ENCODE peak calls at places on chromosomes 3 and 15, in nine cellular contexts. O, Q, I, Y, E, Z, J, P and N are unnamed samples.
A peak's percentile ranks its signal among the peaks of the same experiment; 100 is the strongest.

GRCh38 chr3:53243165-53243564 is 12.7 kb downstream of the TKT start:
- DNase-seq in O (no peak), Q (no peak), I (no peak), Y (no peak), E (no peak), Z (no peak), J (peak; percentile 74), P (peak; percentile 60), N (no peak)

GRCh38 chr3:178083906-178084823 is 452.1 kb upstream of the KCNMB2 start:
- DNase-seq in O (no peak), Q (peak; percentile 15), I (no peak), Y (no peak), E (no peak), Z (no peak), J (peak; percentile 58), P (peak; percentile 11), N (no peak)

GRCh38 chr3:177051419-177051818 is 145.9 kb downstream of the TBL1XR1 start:
- DNase-seq in O (peak; percentile 27), Q (no peak), I (no peak), Y (no peak), E (no peak), Z (no peak), J (no peak), P (no peak), N (no peak)

GRCh38 chr3:20039765-20040475 is at the start of gene KAT2B:
- DNase-seq in O (peak; percentile 12), Q (peak; percentile 51), I (peak; percentile 69), Y (peak; percentile 26), E (peak; percentile 87), Z (peak; percentile 85), J (peak; percentile 58), P (peak; percentile 74), N (no peak)

GRCh38 chr15:98567951-98568350 is 80.4 kb upstream of the IGF1R start:
- DNase-seq in O (no peak), Q (no peak), I (no peak), Y (no peak), E (no peak), Z (no peak), J (peak; percentile 36), P (no peak), N (no peak)

GRCh38 chr15:71085809-71086208 is 29.5 kb upstream of the THSD4 start:
- DNase-seq in O (no peak), Q (no peak), I (no peak), Y (no peak), E (no peak), Z (no peak), J (no peak), P (no peak), N (no peak)

GRCh38 chr3:20930034-20930433 is 744.0 kb upstream of the SGO1 start:
- DNase-seq in O (no peak), Q (peak; percentile 3), I (no peak), Y (no peak), E (no peak), Z (no peak), J (peak; percentile 6), P (no peak), N (peak; percentile 23)

GRCh38 chr3:53222183-53222901 is 33.5 kb downstream of the TKT start:
- DNase-seq in O (no peak), Q (no peak), I (no peak), Y (no peak), E (no peak), Z (no peak), J (no peak), P (no peak), N (no peak)

GRCh38 chr15:39191871-39192281 is 389.0 kb upstream of the THBS1 start:
- DNase-seq in O (no peak), Q (no peak), I (peak; percentile 34), Y (peak; percentile 61), E (no peak), Z (no peak), J (peak; percentile 83), P (peak; percentile 16), N (peak; percentile 71)

GRCh38 chr15:52783929-52784798 is 6.0 kb downstream of the ONECUT1 start:
- DNase-seq in O (no peak), Q (no peak), I (no peak), Y (no peak), E (peak; percentile 59), Z (no peak), J (no peak), P (peak; percentile 40), N (no peak)

GRCh38 chr3:147613710-147614109 is 204.5 kb downstream of the ZIC1 start:
- DNase-seq in O (no peak), Q (no peak), I (no peak), Y (no peak), E (peak; percentile 3), Z (no peak), J (no peak), P (no peak), N (no peak)

GRCh38 chr3:58044656-58045055 is 36.4 kb downstream of the FLNB start:
- DNase-seq in O (no peak), Q (no peak), I (no peak), Y (peak; percentile 36), E (no peak), Z (no peak), J (no peak), P (no peak), N (no peak)